ENCODE peak calls at places on chromosomes 11 and 22, in seven cellular contexts. X is A549, V is gastrocnemius medialis, S is body of pancreas, A is tibial nerve, I is right lobe of liver, P is adrenal gland. T is an unnamed sample.

GRCh38 chr11:62014158-62014476 is 46.7 kb upstream of the FTH1 start:
- DNase-seq in X (no peak), V (no peak), S (no peak), A (no peak), I (no peak), P (no peak), T (no peak)

GRCh38 chr11:67357831-67358555 is 4.6 kb upstream of the POLD4 start:
- DNase-seq in X (peak; percentile 61), V (no peak), S (no peak), A (no peak), I (no peak), P (no peak), T (no peak)

GRCh38 chr11:86477495-86478155 is 102.9 kb downstream of the CCDC81 start:
- DNase-seq in X (no peak), V (no peak), S (no peak), A (no peak), I (no peak), P (no peak), T (no peak)

GRCh38 chr22:19641254-19641982 is 72.9 kb upstream of the SEPTIN5 start:
- DNase-seq in X (peak; percentile 64), V (no peak), S (peak; percentile 45), A (no peak), I (no peak), P (no peak), T (peak; percentile 75)

GRCh38 chr11:9065614-9066431 is 25.6 kb downstream of the SCUBE2 start:
- DNase-seq in X (peak; percentile 29), V (no peak), S (no peak), A (no peak), I (no peak), P (peak; percentile 58), T (no peak)

GRCh38 chr11:108501396-108501795 is 3.2 kb upstream of the POGLUT3 start:
- DNase-seq in X (no peak), V (no peak), S (no peak), A (no peak), I (no peak), P (no peak), T (no peak)

GRCh38 chr11:8059030-8059429 is 22.0 kb upstream of the TUB start:
- DNase-seq in X (no peak), V (no peak), S (no peak), A (no peak), I (no peak), P (no peak), T (peak; percentile 37)

GRCh38 chr22:25045176-25045575 is 92.7 kb downstream of the KIAA1671 start:
- DNase-seq in X (no peak), V (no peak), S (no peak), A (no peak), I (no peak), P (no peak), T (no peak)

GRCh38 chr22:39524753-39525657 is 4.6 kb downstream of the ATF4 start:
- DNase-seq in X (no peak), V (no peak), S (no peak), A (no peak), I (peak; percentile 49), P (peak; percentile 33), T (no peak)

GRCh38 chr11:106288057-106288456 is 210.6 kb downstream of the AASDHPPT start:
- DNase-seq in X (no peak), V (no peak), S (no peak), A (no peak), I (no peak), P (no peak), T (no peak)

GRCh38 chr11:66492161-66492865 is 12.1 kb downstream of the DPP3 start:
- DNase-seq in X (no peak), V (no peak), S (no peak), A (no peak), I (no peak), P (no peak), T (no peak)

GRCh38 chr11:122367809-122368231 is 251.8 kb upstream of the BLID start:
- DNase-seq in X (peak; percentile 36), V (no peak), S (peak; percentile 56), A (peak; percentile 34), I (peak; percentile 65), P (peak; percentile 44), T (no peak)

GRCh38 chr11:44574620-44575287 is 9.3 kb downstream of the CD82 start:
- DNase-seq in X (no peak), V (no peak), S (peak; percentile 40), A (no peak), I (peak; percentile 20), P (no peak), T (no peak)

GRCh38 chr22:49629586-49630447 is 197.9 kb downstream of the BRD1 start:
- DNase-seq in X (no peak), V (no peak), S (no peak), A (no peak), I (peak; percentile 46), P (no peak), T (no peak)

GRCh38 chr22:49626361-49627216 is 201.1 kb downstream of the BRD1 start:
- DNase-seq in X (no peak), V (no peak), S (no peak), A (no peak), I (peak; percentile 39), P (no peak), T (no peak)

GRCh38 chr22:49627217-49628181 is 200.2 kb downstream of the BRD1 start:
- DNase-seq in X (no peak), V (no peak), S (no peak), A (no peak), I (peak; percentile 49), P (no peak), T (no peak)

GRCh38 chr22:49629024-49629570 is 198.6 kb downstream of the BRD1 start:
- DNase-seq in X (no peak), V (no peak), S (no peak), A (no peak), I (peak; percentile 35), P (no peak), T (no peak)

DNA sequence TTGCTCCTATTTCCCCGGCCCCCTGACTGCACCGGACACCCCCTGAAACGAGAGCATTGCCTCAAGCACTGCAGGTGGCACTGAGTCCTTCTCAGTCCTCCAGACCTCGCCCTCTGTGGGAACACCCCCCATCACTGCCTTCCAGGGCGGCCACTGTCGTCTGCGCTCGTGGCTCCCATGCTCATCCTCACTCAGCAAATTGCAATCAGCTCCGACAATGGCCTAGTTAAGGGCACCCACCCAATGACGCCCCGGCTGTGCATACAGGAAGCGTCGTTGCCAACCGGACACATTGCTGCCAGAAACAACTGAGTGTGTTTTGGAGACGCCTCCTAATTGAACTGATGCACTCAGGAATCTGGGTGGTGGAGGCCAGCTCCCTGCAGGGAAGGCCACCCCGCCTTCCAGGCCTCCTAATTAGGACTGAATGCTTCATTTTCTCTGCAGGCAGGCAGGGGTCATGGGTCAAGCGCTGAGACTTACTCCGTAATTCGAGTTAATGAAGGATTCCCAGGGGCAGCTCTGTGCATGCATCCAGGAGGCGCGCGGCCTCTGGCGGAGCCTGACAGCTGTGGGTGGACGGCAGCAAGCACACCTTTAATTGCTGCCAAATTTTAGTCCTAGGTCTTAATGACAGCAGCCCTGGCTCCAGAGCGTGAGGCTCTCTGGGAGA is 199.2 kb downstream of the BRD1 start:
- DNase-seq in X (no peak), V (no peak), S (no peak), A (no peak), I (peak; percentile 43), P (no peak), T (peak; percentile 28)
- TF ChIP-seq POLR2A in X (no peak), V (no peak), S (no peak), A (no peak), I (no peak), P (no peak), T (no peak)

DNA sequence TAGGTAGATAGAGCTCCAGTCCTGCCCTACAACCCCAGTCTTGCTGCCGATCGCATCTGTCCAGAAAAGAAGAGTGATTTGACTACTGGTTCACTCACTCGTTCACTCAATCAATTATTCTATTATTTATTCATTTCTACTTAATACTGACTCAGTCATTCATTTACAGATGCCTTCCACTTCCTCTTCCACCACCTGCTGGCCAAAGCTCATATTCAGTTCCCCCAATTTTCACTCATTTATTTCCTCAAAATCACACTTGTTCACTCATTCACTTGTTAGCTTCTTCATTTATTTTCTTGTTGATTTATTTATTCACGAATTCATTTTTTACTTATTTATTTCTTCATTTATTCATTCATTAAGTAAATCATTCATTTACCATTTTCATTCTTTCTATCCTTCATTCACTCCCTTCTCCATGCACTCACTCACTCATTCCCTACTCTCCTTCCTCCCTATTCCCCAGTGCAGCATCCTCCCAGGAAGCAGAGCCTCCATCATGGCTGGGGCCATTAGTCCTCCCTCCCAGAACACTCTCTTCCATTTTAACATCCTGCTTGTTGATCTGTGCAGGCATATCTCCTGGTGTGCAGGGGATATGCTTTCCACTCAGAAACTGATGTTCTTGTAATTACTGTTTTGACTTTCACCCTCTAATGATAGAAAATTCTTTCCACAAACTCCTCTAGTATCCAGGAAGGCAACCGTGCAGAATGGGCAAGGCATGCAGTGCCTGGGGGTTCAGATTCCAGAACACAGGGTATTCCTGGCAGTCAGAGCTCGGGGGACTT is 281.0 kb downstream of the TENM4 start:
- DNase-seq in X (no peak), V (no peak), S (no peak), A (no peak), I (no peak), P (no peak), T (no peak)
- TF ChIP-seq CTCF in X (peak; percentile 21), V (no peak), S (peak; percentile 11), A (no peak), I (no peak), P (peak; percentile 17), T (no peak)

DNA sequence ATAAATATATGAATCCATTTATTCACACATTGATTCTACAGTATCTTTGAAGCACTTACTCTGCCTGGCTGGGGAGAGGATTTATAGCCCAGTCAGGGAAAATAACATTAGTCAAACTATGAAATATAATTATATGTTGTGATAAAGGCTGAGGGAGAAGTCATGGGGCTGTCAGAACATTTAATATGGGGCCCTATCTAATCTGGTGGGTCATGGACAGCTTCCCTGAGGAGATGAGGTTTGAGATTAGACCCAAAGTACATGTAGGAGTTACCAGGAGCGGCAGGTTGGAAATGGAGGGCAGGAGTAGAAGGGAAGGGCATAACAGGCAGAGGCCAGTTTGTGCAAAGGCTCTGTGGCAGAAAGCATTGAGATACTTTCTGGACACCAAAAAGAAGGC is 86.2 kb downstream of the DEPDC5 start:
- DNase-seq in X (no peak), V (no peak), S (no peak), A (no peak), I (no peak), P (no peak), T (no peak)
- H3K4me1 ChIP-seq in X (no peaks in the 10 kb centered on the region), V (no peaks in the 10 kb centered on the region), S (no peaks in the 10 kb centered on the region), A (no peaks in the 10 kb centered on the region), I (no peaks in the 10 kb centered on the region), P (no peaks in the 10 kb centered on the region), T (no peaks in the 10 kb centered on the region)

GRCh38 chr11:118552341-118552740 is 13.4 kb downstream of the IFT46 start:
- DNase-seq in X (no peak), V (no peak), S (no peak), A (no peak), I (no peak), P (no peak), T (no peak)
- TF ChIP-seq POLR2A in X (no peak), V (no peak), S (no peak), A (no peak), I (no peak), P (no peak), T (no peak)

GRCh38 chr22:46001046-46001425 is 24.1 kb upstream of the WNT7B start:
- DNase-seq in X (no peak), V (no peak), S (no peak), A (no peak), I (peak; percentile 44), P (peak; percentile 16), T (peak; percentile 62)
- TF ChIP-seq CTCF in X (no peak), V (no peak), S (no peak), A (no peak), I (no peak), P (no peak), T (no peak)

GRCh38 chr22:49964136-49964492 is 3.5 kb downstream of the PIM3 start:
- DNase-seq in X (no peak), V (peak; percentile 42), S (peak; percentile 9), A (no peak), I (no peak), P (no peak), T (no peak)
- H3K4me1 ChIP-seq in X (peaks cover 40% of the 10 kb centered on the region), V (peaks cover 61% of the 10 kb centered on the region), S (peaks cover 78% of the 10 kb centered on the region), A (peaks cover 60% of the 10 kb centered on the region), I (peaks cover 72% of the 10 kb centered on the region), P (peaks cover 75% of the 10 kb centered on the region), T (peaks cover 73% of the 10 kb centered on the region)